ENCODE peak calls at places on chromosomes 1 and 21, in five cellular contexts. One of them, this sample, is unnamed.

GRCh38 chr1:94622757-94623156 is 81.2 kb upstream of the F3 start:
- DNase-seq in NCI-H1105: no peak
- DNase-seq in stimulated activated CD4-positive, alpha-beta T cell treated with anti-CD3 and anti-CD28 coated beads, Interleukin-12 subunit alpha, Interleukin-12 subunit beta, amount 100 ng/mL, for 4 hours: no peak
- DNase-seq in CD8-positive, alpha-beta T cell: no peak
- DNase-seq in ELR: peak
- DNase-seq in this sample: peak

GRCh38 chr1:1841575-1841991 is 49.3 kb downstream of the GNB1 start:
- DNase-seq in NCI-H1105: no peak
- DNase-seq in stimulated activated CD4-positive, alpha-beta T cell treated with anti-CD3 and anti-CD28 coated beads, Interleukin-12 subunit alpha, Interleukin-12 subunit beta, amount 100 ng/mL, for 4 hours: no peak
- DNase-seq in CD8-positive, alpha-beta T cell: no peak
- DNase-seq in ELR: no peak
- DNase-seq in this sample: no peak

GRCh38 chr1:15260418-15261154 is 13.6 kb downstream of the FHAD1 start:
- DNase-seq in NCI-H1105: no peak
- DNase-seq in stimulated activated CD4-positive, alpha-beta T cell treated with anti-CD3 and anti-CD28 coated beads, Interleukin-12 subunit alpha, Interleukin-12 subunit beta, amount 100 ng/mL, for 4 hours: no peak
- DNase-seq in CD8-positive, alpha-beta T cell: no peak
- DNase-seq in ELR: peak
- DNase-seq in this sample: no peak

GRCh38 chr1:41716188-41717130 is 202.3 kb downstream of the HIVEP3 start:
- DNase-seq in NCI-H1105: no peak
- DNase-seq in stimulated activated CD4-positive, alpha-beta T cell treated with anti-CD3 and anti-CD28 coated beads, Interleukin-12 subunit alpha, Interleukin-12 subunit beta, amount 100 ng/mL, for 4 hours: no peak
- DNase-seq in CD8-positive, alpha-beta T cell: no peak
- DNase-seq in ELR: no peak
- DNase-seq in this sample: no peak

GRCh38 chr21:14968029-14968428 is 96.8 kb downstream of the NRIP1 start:
- DNase-seq in NCI-H1105: no peak
- DNase-seq in stimulated activated CD4-positive, alpha-beta T cell treated with anti-CD3 and anti-CD28 coated beads, Interleukin-12 subunit alpha, Interleukin-12 subunit beta, amount 100 ng/mL, for 4 hours: no peak
- DNase-seq in CD8-positive, alpha-beta T cell: no peak
- DNase-seq in ELR: no peak
- DNase-seq in this sample: no peak

GRCh38 chr1:168053681-168054080 is 83.0 kb downstream of the GPR161 start:
- DNase-seq in NCI-H1105: no peak
- DNase-seq in stimulated activated CD4-positive, alpha-beta T cell treated with anti-CD3 and anti-CD28 coated beads, Interleukin-12 subunit alpha, Interleukin-12 subunit beta, amount 100 ng/mL, for 4 hours: no peak
- DNase-seq in CD8-positive, alpha-beta T cell: no peak
- DNase-seq in ELR: no peak
- DNase-seq in this sample: no peak

GRCh38 chr1:24388331-24388870 is 25.2 kb downstream of the STPG1 start:
- DNase-seq in NCI-H1105: no peak
- DNase-seq in stimulated activated CD4-positive, alpha-beta T cell treated with anti-CD3 and anti-CD28 coated beads, Interleukin-12 subunit alpha, Interleukin-12 subunit beta, amount 100 ng/mL, for 4 hours: no peak
- DNase-seq in CD8-positive, alpha-beta T cell: no peak
- DNase-seq in ELR: no peak
- DNase-seq in this sample: no peak

GRCh38 chr1:41591891-41592290 is 107.4 kb upstream of the EDN2 start:
- DNase-seq in NCI-H1105: no peak
- DNase-seq in stimulated activated CD4-positive, alpha-beta T cell treated with anti-CD3 and anti-CD28 coated beads, Interleukin-12 subunit alpha, Interleukin-12 subunit beta, amount 100 ng/mL, for 4 hours: no peak
- DNase-seq in CD8-positive, alpha-beta T cell: no peak
- DNase-seq in ELR: no peak
- DNase-seq in this sample: no peak

GRCh38 chr1:177794316-177794991 is 175.4 kb downstream of the SEC16B start:
- DNase-seq in NCI-H1105: no peak
- DNase-seq in stimulated activated CD4-positive, alpha-beta T cell treated with anti-CD3 and anti-CD28 coated beads, Interleukin-12 subunit alpha, Interleukin-12 subunit beta, amount 100 ng/mL, for 4 hours: no peak
- DNase-seq in CD8-positive, alpha-beta T cell: no peak
- DNase-seq in ELR: no peak
- DNase-seq in this sample: no peak

GRCh38 chr1:158274797-158275196 is 14.9 kb upstream of the CD1C start:
- DNase-seq in NCI-H1105: no peak
- DNase-seq in stimulated activated CD4-positive, alpha-beta T cell treated with anti-CD3 and anti-CD28 coated beads, Interleukin-12 subunit alpha, Interleukin-12 subunit beta, amount 100 ng/mL, for 4 hours: no peak
- DNase-seq in CD8-positive, alpha-beta T cell: no peak
- DNase-seq in ELR: no peak
- DNase-seq in this sample: no peak

GRCh38 chr1:42017259-42017658 is 98.5 kb upstream of the HIVEP3 start:
- DNase-seq in NCI-H1105: no peak
- DNase-seq in stimulated activated CD4-positive, alpha-beta T cell treated with anti-CD3 and anti-CD28 coated beads, Interleukin-12 subunit alpha, Interleukin-12 subunit beta, amount 100 ng/mL, for 4 hours: no peak
- DNase-seq in CD8-positive, alpha-beta T cell: no peak
- DNase-seq in ELR: no peak
- DNase-seq in this sample: no peak

GRCh38 chr1:208604295-208604694 is 360.1 kb upstream of the PLXNA2 start:
- DNase-seq in NCI-H1105: no peak
- DNase-seq in stimulated activated CD4-positive, alpha-beta T cell treated with anti-CD3 and anti-CD28 coated beads, Interleukin-12 subunit alpha, Interleukin-12 subunit beta, amount 100 ng/mL, for 4 hours: no peak
- DNase-seq in CD8-positive, alpha-beta T cell: no peak
- DNase-seq in ELR: peak
- DNase-seq in this sample: no peak